ENCODE peak calls at places on chromosomes 7 and 10, in eight cellular contexts. S, F, P, C, J, G, T and H are unnamed samples. For H3K36me3, the result is how much of the 10 kb centered on the place peaks cover.

GRCh38 chr7:5425507-5426225 is 2.0 kb upstream of the TNRC18 start:
- DNase-seq in S (peak), F (peak), P (no peak), C (no peak), J (peak), G (peak), T (peak), H (no peak)

GRCh38 chr10:133226251-133226808 is 3.7 kb upstream of the UTF1 start:
- DNase-seq in S (no peak), F (no peak), P (no peak), C (no peak), J (no peak), G (no peak), T (no peak), H (no peak)

GRCh38 chr7:98209166-98209920 is 1.9 kb upstream of the BHLHA15 start:
- DNase-seq in S (no peak), F (no peak), P (no peak), C (no peak), J (no peak), G (no peak), T (no peak), H (no peak)

GRCh38 chr7:79217976-79218626 is 235.4 kb downstream of the MAGI2 start:
- DNase-seq in S (no peak), F (no peak), P (no peak), C (no peak), J (no peak), G (no peak), T (no peak), H (no peak)

GRCh38 chr10:67550838-67551402 is 145.1 kb downstream of the CTNNA3 start:
- DNase-seq in S (peak), F (no peak), P (no peak), C (no peak), J (no peak), G (no peak), T (no peak), H (no peak)

GRCh38 chr7:82335927-82336326 is 107.7 kb downstream of the CACNA2D1 start:
- DNase-seq in S (no peak), F (peak), P (no peak), C (no peak), J (no peak), G (no peak), T (no peak), H (no peak)

GRCh38 chr7:95999481-95999880 is 227.1 kb downstream of the DYNC1I1 start:
- DNase-seq in S (no peak), F (no peak), P (no peak), C (no peak), J (no peak), G (no peak), T (no peak), H (no peak)

GRCh38 chr10:33336606-33337334 is 2.3 kb upstream of the NRP1 start:
- DNase-seq in S (peak), F (peak), P (no peak), C (no peak), J (peak), G (peak), T (peak), H (no peak)

GRCh38 chr10:123666318-123667291 is at the start of gene GPR26:
- DNase-seq in S (peak), F (no peak), P (no peak), C (no peak), J (no peak), G (no peak), T (no peak), H (no peak)

GRCh38 chr7:30252885-30253795 is 31.3 kb upstream of the ZNRF2 start:
- DNase-seq in S (no peak), F (no peak), P (no peak), C (no peak), J (peak), G (peak), T (peak), H (peak)

GRCh38 chr7:6399351-6399750 is 48.4 kb downstream of the DAGLB start:
- DNase-seq in S (no peak), F (no peak), P (no peak), C (no peak), J (no peak), G (no peak), T (no peak), H (no peak)

GRCh38 chr7:104628017-104628416 is 299.6 kb downstream of the LHFPL3 start:
- DNase-seq in S (no peak), F (no peak), P (no peak), C (no peak), J (no peak), G (no peak), T (no peak), H (no peak)

GRCh38 chr10:117370205-117370604 is 5.0 kb downstream of the PDZD8 start:
- DNase-seq in S (no peak), F (no peak), P (no peak), C (no peak), J (no peak), G (no peak), T (no peak), H (no peak)

GRCh38 chr7:93739422-93739821 is 151.1 kb downstream of the TFPI2 start:
- DNase-seq in S (no peak), F (no peak), P (no peak), C (no peak), J (no peak), G (no peak), T (no peak), H (no peak)
- TF ChIP-seq CTCF in S (no peak), F (no peak), P (no peak), C (no peak), J (no peak), G (no peak), T (no peak), H (no peak)

GRCh38 chr10:69632516-69633199 is 2.6 kb downstream of the FAM241B start:
- DNase-seq in S (no peak), F (no peak), P (no peak), C (no peak), J (no peak), G (no peak), T (no peak), H (no peak)
- H3K36me3 ChIP-seq in S (under half), F (under half), P (under half), C (under half), J (under half), G (under half), T (under half), H (under half)

GRCh38 chr7:101232141-101232821 is 5.3 kb downstream of the CLDN15 start:
- DNase-seq in S (peak), F (no peak), P (no peak), C (no peak), J (no peak), G (no peak), T (no peak), H (no peak)
- H3K27ac ChIP-seq in S (no peak), F (no peak), P (peak), C (no peak), J (peak), G (no peak), T (peak), H (no peak)

GRCh38 chr7:107579881-107580715 is at the start of gene BCAP29:
- DNase-seq in S (peak), F (peak), P (peak), C (peak), J (peak), G (peak), T (peak), H (no peak)
- TF ChIP-seq CTCF in S (peak), F (peak), P (peak), C (peak), J (peak), G (peak), T (peak), H (peak)

GRCh38 chr10:7457478-7458316 is 46.9 kb upstream of the SFMBT2 start:
- DNase-seq in S (no peak), F (no peak), P (no peak), C (no peak), J (no peak), G (no peak), T (no peak), H (no peak)
- H3K36me3 ChIP-seq in S (under half), F (under half), P (under half), C (under half), J (under half), G (under half), T (under half), H (under half)

GRCh38 chr7:151430391-151431205 is 9.3 kb downstream of the CRYGN start:
- DNase-seq in S (no peak), F (no peak), P (no peak), C (no peak), J (no peak), G (no peak), T (no peak), H (no peak)

GRCh38 chr7:151427705-151428392 is 12.1 kb downstream of the CRYGN start:
- DNase-seq in S (no peak), F (no peak), P (no peak), C (no peak), J (no peak), G (no peak), T (no peak), H (no peak)

GRCh38 chr7:151429555-151430331 is 10.2 kb downstream of the CRYGN start:
- DNase-seq in S (no peak), F (no peak), P (no peak), C (no peak), J (no peak), G (no peak), T (no peak), H (no peak)

GRCh38 chr7:151428393-151429231 is 11.3 kb downstream of the CRYGN start:
- DNase-seq in S (peak), F (peak), P (no peak), C (no peak), J (no peak), G (no peak), T (no peak), H (no peak)

GRCh38 chr7:151429232-151429554 is 10.7 kb downstream of the CRYGN start:
- DNase-seq in S (no peak), F (no peak), P (no peak), C (no peak), J (no peak), G (no peak), T (no peak), H (no peak)
- H3K27ac ChIP-seq in S (no peak), F (peak), P (peak), C (peak), J (no peak), G (peak), T (no peak), H (no peak)

GRCh38 chr10:106396192-106396591 is 768.3 kb downstream of the SORCS1 start:
- DNase-seq in S (no peak), F (no peak), P (no peak), C (no peak), J (no peak), G (no peak), T (no peak), H (no peak)

GRCh38 chr10:106402455-106402854 is 762.1 kb downstream of the SORCS1 start:
- DNase-seq in S (no peak), F (no peak), P (no peak), C (no peak), J (no peak), G (no peak), T (no peak), H (no peak)

GRCh38 chr10:106401967-106402366 is 762.5 kb downstream of the SORCS1 start:
- DNase-seq in S (no peak), F (no peak), P (no peak), C (no peak), J (no peak), G (no peak), T (no peak), H (no peak)

GRCh38 chr10:106399112-106399511 is 765.4 kb downstream of the SORCS1 start:
- DNase-seq in S (peak), F (no peak), P (no peak), C (no peak), J (no peak), G (no peak), T (no peak), H (no peak)

DNA sequence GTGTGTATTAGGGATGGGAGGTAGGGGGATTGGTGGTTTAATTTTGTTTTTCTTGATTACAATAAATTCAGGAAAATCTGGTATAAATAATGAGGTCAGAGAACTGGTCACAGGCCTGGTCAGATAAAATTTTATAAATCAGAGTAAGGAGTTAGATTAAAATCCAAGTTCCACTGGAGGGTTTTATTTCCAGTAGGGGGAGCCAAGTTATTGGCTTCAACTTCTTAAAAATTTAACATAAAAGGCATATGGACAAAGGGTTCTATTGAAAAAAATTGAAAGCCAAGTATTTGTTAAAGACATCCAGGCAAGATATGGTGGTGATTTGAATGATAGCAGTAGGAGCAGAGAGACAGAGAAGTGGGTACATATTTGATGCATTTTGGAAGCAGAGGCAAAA is 763.3 kb downstream of the SORCS1 start:
- DNase-seq in S (no peak), F (no peak), P (no peak), C (no peak), J (no peak), G (no peak), T (no peak), H (no peak)
- TF ChIP-seq CTCF in S (peak), F (no peak), P (no peak), C (no peak), J (no peak), G (no peak), T (no peak), H (no peak)

DNA sequence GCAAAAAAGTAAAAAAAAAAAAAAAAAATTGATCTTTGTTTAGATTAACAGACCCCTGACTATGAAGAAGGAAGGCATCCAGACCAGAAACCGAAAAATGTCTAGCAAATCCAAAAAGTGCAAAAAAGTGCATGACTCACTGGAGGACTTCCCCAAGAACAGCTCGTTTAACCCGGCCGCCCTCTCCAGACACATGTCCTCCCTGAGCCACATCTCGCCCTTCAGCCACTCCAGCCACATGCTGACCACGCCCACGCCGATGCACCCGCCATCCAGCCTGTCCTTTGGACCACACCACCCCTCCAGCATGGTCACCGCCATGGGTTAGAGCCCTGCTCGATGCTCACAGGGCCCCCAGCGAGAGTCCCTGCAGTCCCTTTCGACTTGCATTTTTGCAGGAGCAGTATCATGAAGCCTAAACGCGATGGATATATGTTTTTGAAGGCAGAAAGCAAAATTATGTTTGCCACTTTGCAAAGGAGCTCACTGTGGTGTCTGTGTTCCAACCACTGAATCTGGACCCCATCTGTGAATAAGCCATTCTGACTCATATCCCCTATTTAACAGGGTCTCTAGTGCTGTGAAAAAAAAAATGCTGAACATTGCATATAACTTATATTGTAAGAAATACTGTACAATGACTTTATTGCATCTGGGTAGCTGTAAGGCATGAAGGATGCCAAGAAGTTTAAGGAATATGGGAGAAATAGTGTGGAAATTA is 19.4 kb downstream of the GATA3 start:
- DNase-seq in S (no peak), F (no peak), P (no peak), C (no peak), J (no peak), G (no peak), T (no peak), H (no peak)
- H3K36me3 ChIP-seq in S (half or more), F (under half), P (under half), C (under half), J (under half), G (under half), T (under half), H (under half)

GRCh38 chr7:76122516-76123239 is 74.8 kb downstream of the MDH2 start:
- DNase-seq in S (no peak), F (no peak), P (no peak), C (no peak), J (no peak), G (no peak), T (no peak), H (no peak)
- H3K27ac ChIP-seq in S (no peak), F (no peak), P (no peak), C (no peak), J (no peak), G (no peak), T (no peak), H (no peak)